ENCODE peak calls at places on chromosomes 7 and 10, in four cellular contexts. J, I, O and E are unnamed samples.

GRCh38 chr7:45173596-45174327 is 16.2 kb downstream of the RAMP3 start:
- DNase-seq in I (peak), O (no peak), J (no peak), E (no peak)

GRCh38 chr7:131383417-131383816 is 55.7 kb downstream of the MKLN1 start:
- DNase-seq in O (no peak), J (no peak), I (no peak), E (no peak)

GRCh38 chr10:52409195-52409594 is 95.1 kb downstream of the DKK1 start:
- DNase-seq in I (no peak), J (no peak), O (no peak), E (no peak)

GRCh38 chr10:128337860-128338378 is 211.7 kb upstream of the MKI67 start:
- DNase-seq in I (no peak), J (no peak), O (no peak), E (no peak)

GRCh38 chr7:16695621-16696237 is 49.7 kb downstream of the BZW2 start:
- DNase-seq in O (peak), I (no peak), J (peak), E (peak)

GRCh38 chr7:152859781-152860191 is 100.2 kb downstream of the ACTR3B start:
- DNase-seq in O (no peak), J (peak), I (no peak), E (peak)

GRCh38 chr7:2555121-2556052 is at the start of gene BRAT1:
- DNase-seq in J (peak), I (peak), O (peak), E (peak)

GRCh38 chr7:146232604-146233003 is 116.0 kb downstream of the CNTNAP2 start:
- DNase-seq in J (no peak), I (no peak), O (no peak), E (no peak)

GRCh38 chr7:135558337-135558767 is 635 bp downstream of the NUP205 start:
- DNase-seq in J (peak), O (no peak), I (no peak), E (peak)

GRCh38 chr10:3780056-3780765 is 4.8 kb downstream of the KLF6 start:
- DNase-seq in I (no peak), J (no peak), O (no peak), E (no peak)